ENCODE peak calls at places on chromosomes 7 and 10, in four cellular contexts. One of them, this sample, is unnamed.

GRCh38 chr7:35450456-35450855 is 196.6 kb upstream of the TBX20 start:
- DNase-seq in HS-5: peak
- DNase-seq in ELF-1: no peak
- DNase-seq in stimulated activated CD8-positive, alpha-beta memory T cell treated with anti-CD3 and anti-CD28 coated beads, Interleukin-15, amount 100 ng/mL, for 24 hours: no peak
- DNase-seq in this sample: no peak

GRCh38 chr10:49612513-49613159 is 1.2 kb upstream of the CHAT start:
- DNase-seq in HS-5: no peak
- DNase-seq in ELF-1: peak
- DNase-seq in stimulated activated CD8-positive, alpha-beta memory T cell treated with anti-CD3 and anti-CD28 coated beads, Interleukin-15, amount 100 ng/mL, for 24 hours: no peak
- DNase-seq in this sample: no peak

GRCh38 chr10:5040781-5041470 is 37.3 kb upstream of the AKR1C2 start:
- DNase-seq in HS-5: no peak
- DNase-seq in ELF-1: no peak
- DNase-seq in stimulated activated CD8-positive, alpha-beta memory T cell treated with anti-CD3 and anti-CD28 coated beads, Interleukin-15, amount 100 ng/mL, for 24 hours: no peak
- DNase-seq in this sample: no peak

GRCh38 chr10:116183733-116184447 is 89.1 kb downstream of the GFRA1 start:
- DNase-seq in HS-5: peak
- DNase-seq in ELF-1: peak
- DNase-seq in stimulated activated CD8-positive, alpha-beta memory T cell treated with anti-CD3 and anti-CD28 coated beads, Interleukin-15, amount 100 ng/mL, for 24 hours: no peak
- DNase-seq in this sample: no peak

GRCh38 chr7:121003986-121004685 is 15.6 kb downstream of the CPED1 start:
- DNase-seq in HS-5: no peak
- DNase-seq in ELF-1: no peak
- DNase-seq in stimulated activated CD8-positive, alpha-beta memory T cell treated with anti-CD3 and anti-CD28 coated beads, Interleukin-15, amount 100 ng/mL, for 24 hours: no peak
- DNase-seq in this sample: no peak

GRCh38 chr10:128927389-128927788 is 539.7 kb upstream of the MGMT start:
- DNase-seq in HS-5: no peak
- DNase-seq in ELF-1: no peak
- DNase-seq in stimulated activated CD8-positive, alpha-beta memory T cell treated with anti-CD3 and anti-CD28 coated beads, Interleukin-15, amount 100 ng/mL, for 24 hours: no peak
- DNase-seq in this sample: no peak

GRCh38 chr7:5997210-5997808 is 11.5 kb downstream of the PMS2 start:
- DNase-seq in HS-5: no peak
- DNase-seq in ELF-1: peak
- DNase-seq in stimulated activated CD8-positive, alpha-beta memory T cell treated with anti-CD3 and anti-CD28 coated beads, Interleukin-15, amount 100 ng/mL, for 24 hours: no peak
- DNase-seq in this sample: no peak

GRCh38 chr10:30028006-30028441 is 31.4 kb downstream of the JCAD start:
- DNase-seq in HS-5: no peak
- DNase-seq in ELF-1: no peak
- DNase-seq in stimulated activated CD8-positive, alpha-beta memory T cell treated with anti-CD3 and anti-CD28 coated beads, Interleukin-15, amount 100 ng/mL, for 24 hours: no peak
- DNase-seq in this sample: no peak

GRCh38 chr10:124898493-124898892 is 43.4 kb upstream of the ZRANB1 start:
- DNase-seq in HS-5: no peak
- DNase-seq in ELF-1: peak
- DNase-seq in stimulated activated CD8-positive, alpha-beta memory T cell treated with anti-CD3 and anti-CD28 coated beads, Interleukin-15, amount 100 ng/mL, for 24 hours: no peak
- DNase-seq in this sample: no peak

GRCh38 chr7:100745184-100745583 is 11.8 kb downstream of the ZAN start:
- DNase-seq in HS-5: no peak
- DNase-seq in ELF-1: peak
- DNase-seq in stimulated activated CD8-positive, alpha-beta memory T cell treated with anti-CD3 and anti-CD28 coated beads, Interleukin-15, amount 100 ng/mL, for 24 hours: no peak
- DNase-seq in this sample: peak